ENCODE peak calls at places on chromosomes 6 and 20, in ten cellular contexts. L, T, J, O, Y, U, N, W, K and B are unnamed samples.

GRCh38 chr6:11367638-11368199 is 135.3 kb upstream of the NEDD9 start:
- DNase-seq in U (no peak), L (no peak), N (peak; percentile 14), Y (no peak), T (peak; percentile 20), K (no peak), J (no peak), O (no peak), W (no peak), B (no peak)

GRCh38 chr6:148550569-148550968 is 196.3 kb upstream of the UST start:
- DNase-seq in N (no peak), W (no peak), L (no peak), K (no peak), O (no peak), J (no peak), T (no peak), U (no peak), Y (no peak), B (no peak)

GRCh38 chr6:14190596-14191224 is 73.1 kb downstream of the CD83 start:
- DNase-seq in U (no peak), O (no peak), J (no peak), Y (no peak), T (no peak), K (no peak), W (no peak), N (no peak), L (no peak), B (no peak)

GRCh38 chr20:36614781-36615557 is 9.4 kb downstream of the RAB5IF start:
- DNase-seq in L (no peak), U (no peak), O (no peak), T (no peak), W (no peak), Y (no peak), J (no peak), K (no peak), N (peak; percentile 83), B (no peak)

GRCh38 chr6:30839666-30840065 is 44.7 kb upstream of the DDR1 start:
- DNase-seq in T (no peak), N (no peak), Y (no peak), K (no peak), J (no peak), L (no peak), O (no peak), W (no peak), U (no peak), B (no peak)

GRCh38 chr20:50038169-50038568 is 55.4 kb downstream of the SNAI1 start:
- DNase-seq in U (no peak), Y (no peak), N (no peak), W (no peak), T (no peak), O (no peak), K (no peak), L (no peak), J (no peak), B (no peak)

GRCh38 chr6:20056350-20056992 is 155.8 kb downstream of the MBOAT1 start:
- DNase-seq in N (peak; percentile 55), T (peak; percentile 65), L (no peak), Y (peak; percentile 11), K (no peak), W (peak; percentile 13), U (peak; percentile 20), O (no peak), J (peak; percentile 88), B (no peak)

GRCh38 chr6:1700283-1700967 is 90.7 kb downstream of the FOXC1 start:
- DNase-seq in U (no peak), L (no peak), J (no peak), Y (no peak), K (no peak), T (no peak), W (peak; percentile 18), O (no peak), N (no peak), B (no peak)

GRCh38 chr20:8616792-8617191 is 452.1 kb upstream of the PLCB4 start:
- DNase-seq in Y (no peak), N (peak; percentile 7), U (no peak), T (peak; percentile 51), L (no peak), W (peak; percentile 40), K (no peak), O (no peak), J (no peak), B (no peak)

GRCh38 chr6:14382381-14383236 is 265.0 kb downstream of the CD83 start:
- DNase-seq in O (no peak), W (no peak), L (no peak), N (no peak), T (no peak), Y (no peak), J (no peak), U (no peak), K (no peak), B (no peak)

GRCh38 chr6:29014729-29015608 is 9.9 kb upstream of the ZNF311 start:
- DNase-seq in Y (no peak), U (no peak), O (peak; percentile 18), N (no peak), L (no peak), T (peak; percentile 55), J (no peak), W (no peak), K (no peak), B (no peak)

GRCh38 chr6:87105823-87106222 is 10.9 kb upstream of the CGA start:
- DNase-seq in W (no peak), J (no peak), T (peak; percentile 9), O (no peak), K (no peak), N (no peak), L (no peak), U (no peak), Y (no peak), B (no peak)

GRCh38 chr6:29071831-29072723 is 15.0 kb downstream of the OR2B3 start:
- DNase-seq in L (no peak), W (peak; percentile 30), O (no peak), J (no peak), N (peak; percentile 45), U (no peak), T (peak; percentile 8), K (no peak), Y (peak; percentile 38), B (no peak)

GRCh38 chr6:129513471-129513870 is 196.5 kb downstream of the ARHGAP18 start:
- DNase-seq in N (no peak), L (no peak), W (no peak), K (no peak), T (peak; percentile 38), O (no peak), Y (no peak), U (no peak), J (no peak), B (no peak)

GRCh38 chr6:22222469-22222868 is 74.4 kb downstream of the PRL start:
- DNase-seq in W (no peak), Y (no peak), N (no peak), U (no peak), K (no peak), O (no peak), T (no peak), J (no peak), L (no peak), B (no peak)

GRCh38 chr20:6504179-6504578 is 263.3 kb upstream of the BMP2 start:
- DNase-seq in K (no peak), W (no peak), U (no peak), J (no peak), T (no peak), O (no peak), N (no peak), L (no peak), Y (no peak), B (no peak)

GRCh38 chr20:6768228-6769185 is 1.0 kb downstream of the BMP2 start:
- DNase-seq in Y (peak; percentile 57), N (no peak), W (no peak), K (no peak), L (no peak), T (peak; percentile 33), J (no peak), U (no peak), O (no peak), B (peak; percentile 20)

GRCh38 chr6:100490065-100490464 is 25.3 kb upstream of the SIM1 start:
- DNase-seq in L (no peak), N (no peak), J (no peak), W (no peak), U (no peak), K (no peak), T (no peak), O (no peak), Y (no peak), B (no peak)

GRCh38 chr6:11143394-11144371 is 32.2 kb upstream of the ERVFRD-1 start:
- DNase-seq in L (no peak), K (no peak), N (no peak), U (peak; percentile 26), J (no peak), T (peak; percentile 83), Y (no peak), W (no peak), O (no peak), B (peak; percentile 68)

GRCh38 chr20:57638173-57638894 is 18.1 kb upstream of the ZBP1 start:
- DNase-seq in N (no peak), J (no peak), L (no peak), U (no peak), T (no peak), O (no peak), K (no peak), W (no peak), Y (no peak), B (no peak)

GRCh38 chr20:25246182-25246943 is 1.5 kb upstream of the PYGB start:
- DNase-seq in U (no peak), K (no peak), J (no peak), W (peak; percentile 40), N (no peak), O (no peak), Y (no peak), T (no peak), L (no peak), B (no peak)

GRCh38 chr6:137165375-137166246 is 7.8 kb downstream of the IL22RA2 start:
- DNase-seq in N (peak; percentile 1), L (no peak), Y (no peak), W (peak; percentile 53), K (peak; percentile 23), J (no peak), O (peak; percentile 26), T (peak; percentile 22), U (no peak), B (no peak)

GRCh38 chr6:30150151-30150550 is 10.9 kb downstream of the TRIM10 start:
- DNase-seq in O (no peak), W (no peak), J (no peak), Y (no peak), N (no peak), U (no peak), L (no peak), T (no peak), K (no peak), B (no peak)

GRCh38 chr20:29497261-29497671 is 1760.2 kb upstream of the DEFB115 start:
- DNase-seq in L (no peak), Y (no peak), N (peak; percentile 23), W (peak; percentile 89), U (no peak), O (no peak), T (peak; percentile 6), K (no peak), J (peak; percentile 35), B (no peak)

GRCh38 chr20:63574829-63575720 is 1.0 kb upstream of the HELZ2 start:
- DNase-seq in T (no peak), K (no peak), U (no peak), L (no peak), W (peak; percentile 63), O (peak; percentile 17), J (no peak), N (no peak), Y (no peak), B (no peak)

GRCh38 chr6:166553563-166554271 is 32.8 kb downstream of the RAMACL start:
- DNase-seq in N (peak; percentile 66), W (no peak), K (no peak), L (no peak), U (peak; percentile 61), T (peak; percentile 86), O (no peak), Y (no peak), J (no peak), B (peak; percentile 37)

GRCh38 chr6:147508073-147508870 is at the start of gene SAMD5:
- DNase-seq in U (peak; percentile 16), K (no peak), J (peak; percentile 40), O (no peak), T (peak; percentile 88), N (peak; percentile 11), W (peak; percentile 21), L (no peak), Y (peak; percentile 81), B (no peak)

GRCh38 chr20:57627972-57628650 is 7.9 kb upstream of the ZBP1 start:
- DNase-seq in N (no peak), W (no peak), Y (no peak), J (no peak), L (no peak), K (peak; percentile 57), U (no peak), O (peak; percentile 81), T (peak; percentile 80), B (peak; percentile 33)